ENCODE peak calls at places on chromosomes 1 and 21, in ten cellular contexts. Q is suprapubic skin; I is aorta; J is PC-3; V is effector memory CD4-positive, alpha-beta T cell; S is SJSA1; K is tibial artery; B is dorsolateral prefrontal cortex; T is stomach; P is psoas muscle. Y is an unnamed sample.

GRCh38 chr1:53660666-53661065 is 78.3 kb downstream of the GLIS1 start:
- DNase-seq in Q (peak), I (no peak), J (no peak), V (no peak), S (no peak), K (no peak), B (no peak), T (no peak), P (no peak), Y (no peak)

GRCh38 chr1:21232044-21232443 is 55.3 kb upstream of the EIF4G3 start:
- DNase-seq in Q (no peak), I (no peak), J (peak), V (no peak), S (peak), K (no peak), B (peak), T (peak), P (no peak), Y (no peak)

GRCh38 chr1:228837817-228838716 is 102.8 kb downstream of the RHOU start:
- DNase-seq in Q (no peak), I (no peak), J (peak), V (no peak), S (peak), K (peak), B (no peak), T (peak), P (peak), Y (no peak)

GRCh38 chr21:15289896-15290841 is 225.4 kb upstream of the NRIP1 start:
- DNase-seq in Q (no peak), I (no peak), J (no peak), V (no peak), S (no peak), K (no peak), B (no peak), T (peak), P (peak), Y (no peak)

GRCh38 chr1:217275617-217276398 is 355.1 kb downstream of the GPATCH2 start:
- DNase-seq in Q (no peak), I (no peak), J (peak), V (no peak), S (peak), K (no peak), B (no peak), T (no peak), P (no peak), Y (no peak)

GRCh38 chr1:206653715-206654459 is 18.6 kb downstream of the DYRK3 start:
- DNase-seq in Q (no peak), I (no peak), J (no peak), V (no peak), S (no peak), K (no peak), B (no peak), T (no peak), P (no peak), Y (no peak)

GRCh38 chr1:14061204-14061603 is 361.2 kb downstream of the PRDM2 start:
- DNase-seq in Q (no peak), I (no peak), J (no peak), V (no peak), S (no peak), K (no peak), B (no peak), T (no peak), P (no peak), Y (no peak)

GRCh38 chr1:119275145-119275929 is 93.2 kb upstream of the HAO2 start:
- DNase-seq in Q (no peak), I (no peak), J (peak), V (no peak), S (peak), K (no peak), B (no peak), T (peak), P (no peak), Y (no peak)

GRCh38 chr1:55188909-55189308 is 26.3 kb downstream of the USP24 start:
- DNase-seq in Q (no peak), I (no peak), J (no peak), V (no peak), S (no peak), K (no peak), B (no peak), T (no peak), P (no peak), Y (no peak)

GRCh38 chr1:227793079-227793947 is 22.2 kb upstream of the PRSS38 start:
- DNase-seq in Q (no peak), I (no peak), J (no peak), V (no peak), S (no peak), K (no peak), B (no peak), T (no peak), P (no peak), Y (no peak)

GRCh38 chr1:221925947-221926346 is 184.1 kb upstream of the DUSP10 start:
- DNase-seq in Q (no peak), I (no peak), J (peak), V (no peak), S (peak), K (no peak), B (no peak), T (no peak), P (no peak), Y (no peak)

GRCh38 chr1:162956922-162957321 is 95.9 kb upstream of the CCDC190 start:
- DNase-seq in Q (no peak), I (no peak), J (no peak), V (no peak), S (peak), K (no peak), B (no peak), T (no peak), P (no peak), Y (no peak)

GRCh38 chr1:39105841-39106765 is 80.0 kb downstream of the NDUFS5 start:
- DNase-seq in Q (peak), I (peak), J (peak), V (peak), S (peak), K (peak), B (peak), T (peak), P (peak), Y (no peak)

GRCh38 chr1:182588460-182589396 is at the start of gene RNASEL:
- DNase-seq in Q (peak), I (peak), J (peak), V (peak), S (peak), K (peak), B (peak), T (peak), P (peak), Y (peak)
- H3K27ac ChIP-seq in Q (peak), I (peak), J (peak), V (peak), S (peak), K (peak), B (peak), T (peak), P (peak), Y (peak)

GRCh38 chr1:93177991-93178390 is 2.2 kb downstream of the TMED5 start:
- DNase-seq in Q (no peak), I (no peak), J (peak), V (no peak), S (peak), K (no peak), B (no peak), T (no peak), P (no peak), Y (no peak)
- H3K27ac ChIP-seq in Q (no peak), I (no peak), J (peak), V (no peak), S (no peak), K (no peak), B (no peak), T (peak), P (peak), Y (no peak)

GRCh38 chr1:91831132-91831930 is 54.6 kb downstream of the TGFBR3 start:
- DNase-seq in Q (no peak), I (no peak), J (no peak), V (no peak), S (no peak), K (no peak), B (no peak), T (no peak), P (no peak), Y (no peak)
- H3K27ac ChIP-seq in Q (no peak), I (no peak), J (no peak), V (no peak), S (peak), K (no peak), B (no peak), T (peak), P (peak), Y (peak)

DNA sequence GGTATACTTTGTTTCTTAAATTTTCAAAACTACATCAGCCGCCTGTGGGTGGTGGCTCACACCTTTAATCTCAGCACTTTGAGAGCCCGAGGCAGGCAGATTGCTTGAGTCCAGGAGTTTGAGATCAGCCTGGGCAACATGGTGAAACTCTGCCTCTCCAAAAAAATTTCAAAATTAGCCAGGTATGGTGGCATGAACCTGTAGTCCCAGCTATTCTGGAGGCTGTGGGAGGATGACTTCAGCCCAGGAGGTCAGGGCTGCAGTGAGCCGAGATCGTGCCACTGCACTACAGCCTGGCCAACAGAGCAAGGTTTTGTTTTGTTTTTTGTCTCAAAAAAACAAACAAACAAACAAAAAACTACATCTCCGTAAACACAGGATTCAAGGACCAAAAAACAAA is 3.3 kb downstream of the EYA3 start:
- DNase-seq in Q (no peak), I (no peak), J (no peak), V (no peak), S (no peak), K (no peak), B (no peak), T (no peak), P (no peak), Y (no peak)
- H3K27ac ChIP-seq in Q (no peak), I (no peak), J (no peak), V (no peak), S (no peak), K (no peak), B (no peak), T (no peak), P (no peak), Y (no peak)

DNA sequence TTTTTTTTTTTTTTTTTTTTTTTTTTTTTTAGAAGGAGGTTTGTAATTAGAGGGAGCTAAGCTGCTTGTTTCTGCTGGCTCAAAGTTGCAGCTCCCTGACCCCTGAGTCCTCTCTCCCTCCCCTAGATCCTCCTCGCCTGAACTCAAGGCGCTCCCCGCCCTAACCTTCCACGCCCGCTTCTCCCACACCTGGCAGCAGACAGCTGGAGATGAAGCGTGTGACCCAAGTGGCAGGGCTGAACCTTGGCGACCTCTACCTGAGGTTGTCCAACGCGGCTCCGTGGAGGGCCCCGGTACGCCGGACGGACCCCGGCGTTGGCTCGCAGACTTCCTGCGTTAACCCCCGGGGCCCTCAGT is 795 bp downstream of the NGF start:
- DNase-seq in Q (peak), I (no peak), J (no peak), V (no peak), S (no peak), K (no peak), B (no peak), T (no peak), P (no peak), Y (no peak)
- H3K27ac ChIP-seq in Q (peak), I (peak), J (no peak), V (no peak), S (peak), K (peak), B (no peak), T (peak), P (peak), Y (no peak)

DNA sequence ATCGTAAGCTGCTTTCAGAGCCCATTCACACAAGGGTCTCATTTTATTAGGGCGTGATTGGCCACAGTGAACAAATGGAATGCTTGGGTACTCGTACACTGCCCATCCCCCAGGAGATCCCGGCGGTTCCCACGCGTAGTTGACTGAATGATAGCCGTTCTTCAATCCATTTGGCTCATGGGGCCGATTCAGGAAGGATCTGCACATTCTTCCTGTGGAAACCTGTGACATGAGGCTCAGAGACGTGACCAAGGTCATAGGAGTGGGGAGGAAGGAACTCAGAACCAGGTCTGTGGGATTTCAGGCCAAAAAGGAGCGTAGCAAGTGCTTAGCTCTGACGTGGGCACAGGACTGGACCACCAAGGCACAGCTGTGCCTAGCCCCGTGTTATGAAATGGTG is 11.7 kb downstream of the ABCG1 start:
- DNase-seq in Q (no peak), I (no peak), J (no peak), V (no peak), S (no peak), K (no peak), B (no peak), T (no peak), P (no peak), Y (no peak)
- H3K27ac ChIP-seq in Q (peak), I (no peak), J (no peak), V (no peak), S (no peak), K (no peak), B (no peak), T (peak), P (peak), Y (no peak)

GRCh38 chr1:164565356-164565755 is 6.4 kb downstream of the PBX1 start:
- DNase-seq in Q (no peak), I (no peak), J (no peak), V (no peak), S (no peak), K (no peak), B (no peak), T (no peak), P (no peak), Y (no peak)

GRCh38 chr1:164561461-164561860 is 2.5 kb downstream of the PBX1 start:
- DNase-seq in Q (no peak), I (no peak), J (peak), V (no peak), S (peak), K (no peak), B (no peak), T (no peak), P (no peak), Y (no peak)

GRCh38 chr1:164561007-164561406 is 2.0 kb downstream of the PBX1 start:
- DNase-seq in Q (no peak), I (no peak), J (peak), V (no peak), S (peak), K (no peak), B (no peak), T (no peak), P (no peak), Y (no peak)

GRCh38 chr1:164563821-164564251 is 4.9 kb downstream of the PBX1 start:
- DNase-seq in Q (no peak), I (no peak), J (no peak), V (no peak), S (no peak), K (no peak), B (no peak), T (no peak), P (no peak), Y (no peak)

GRCh38 chr1:164562947-164563346 is 4.0 kb downstream of the PBX1 start:
- DNase-seq in Q (no peak), I (no peak), J (no peak), V (no peak), S (no peak), K (no peak), B (no peak), T (no peak), P (no peak), Y (no peak)
- H3K27ac ChIP-seq in Q (peak), I (no peak), J (no peak), V (no peak), S (no peak), K (peak), B (peak), T (peak), P (peak), Y (peak)